ENCODE peak calls at places on chromosomes 4 and X, in six cellular contexts. Y is GM23248, D is ovary, W is cardiac muscle cell, G is neural progenitor cell, O is WERI-Rb-1. B is an unnamed sample.

GRCh38 chr4:136831553-136831952 is 700.7 kb downstream of the PCDH18 start:
- DNase-seq in Y (no peak), D (no peak), W (no peak), G (no peak), O (peak; percentile 33), B (no peak)

GRCh38 chr4:158065176-158065575 is 107.6 kb downstream of the GASK1B start:
- DNase-seq in Y (no peak), D (no peak), W (no peak), G (no peak), O (no peak), B (no peak)

GRCh38 chr4:147581601-147582350 is 35.4 kb upstream of the TMEM184C start:
- DNase-seq in Y (peak; percentile 32), D (no peak), W (no peak), G (no peak), O (no peak), B (no peak)

GRCh38 chrX:23902419-23902818 is 5.3 kb downstream of the APOO start:
- DNase-seq in Y (peak; percentile 72), D (no peak), W (peak; percentile 67), G (peak; percentile 69), O (no peak), B (peak; percentile 40)

GRCh38 chr4:14446311-14446710 is 556.0 kb upstream of the CPEB2 start:
- DNase-seq in Y (no peak), D (no peak), W (no peak), G (no peak), O (no peak), B (peak; percentile 81)

GRCh38 chr4:62410371-62411003 is 1210.4 kb downstream of the ADGRL3 start:
- DNase-seq in Y (no peak), D (no peak), W (peak; percentile 66), G (no peak), O (no peak), B (no peak)

GRCh38 chrX:10101269-10101668 is 55.5 kb upstream of the CLCN4 start:
- DNase-seq in Y (no peak), D (no peak), W (no peak), G (no peak), O (no peak), B (no peak)

GRCh38 chr4:121726642-121727268 is 30.0 kb upstream of the ANXA5 start:
- DNase-seq in Y (peak; percentile 76), D (no peak), W (peak; percentile 57), G (peak; percentile 56), O (peak; percentile 12), B (no peak)

GRCh38 chrX:10203617-10204016 is 46.8 kb downstream of the CLCN4 start:
- DNase-seq in Y (no peak), D (no peak), W (no peak), G (no peak), O (no peak), B (no peak)

DNA sequence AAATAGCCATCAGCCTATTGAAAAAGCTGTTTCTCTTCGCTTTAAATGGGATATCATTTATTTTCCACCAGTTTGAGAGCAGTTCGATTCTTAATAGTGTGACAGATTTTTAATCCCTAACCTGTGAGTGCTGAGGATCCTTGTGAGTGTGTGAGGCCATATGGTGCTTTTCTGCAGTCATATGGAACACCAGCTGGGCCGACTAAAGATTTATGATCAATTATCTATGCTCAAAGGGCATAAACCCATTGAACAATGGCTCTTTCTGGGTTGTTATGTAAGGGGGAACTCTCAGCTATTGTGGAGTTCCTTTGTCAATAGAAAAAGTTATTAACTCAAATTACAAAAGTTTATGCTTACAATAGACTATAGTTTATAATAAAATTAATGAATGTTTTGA is 1003.6 kb downstream of the FAT4 start:
- DNase-seq in Y (no peak), D (no peak), W (no peak), G (no peak), O (peak; percentile 77), B (no peak)
- H3K27ac ChIP-seq in Y (no peak overlapping the region), D (no peak overlapping the region), W (no peak overlapping the region), G (no peak overlapping the region), O (peak overlapping the region; percentile 72), B (no peak overlapping the region)

GRCh38 chr4:153766758-153767157 is 6.9 kb upstream of the RNF175 start:
- DNase-seq in Y (no peak), D (no peak), W (no peak), G (no peak), O (no peak), B (no peak)

GRCh38 chr4:153765836-153766235 is 6.0 kb upstream of the RNF175 start:
- DNase-seq in Y (no peak), D (no peak), W (no peak), G (no peak), O (no peak), B (no peak)

GRCh38 chr4:153759407-153760226 is at the start of gene RNF175:
- DNase-seq in Y (peak; percentile 31), D (no peak), W (peak; percentile 56), G (peak; percentile 66), O (peak; percentile 61), B (no peak)

GRCh38 chr4:153763404-153763803 is 3.6 kb upstream of the RNF175 start:
- DNase-seq in Y (peak; percentile 7), D (no peak), W (no peak), G (peak; percentile 40), O (no peak), B (no peak)

DNA sequence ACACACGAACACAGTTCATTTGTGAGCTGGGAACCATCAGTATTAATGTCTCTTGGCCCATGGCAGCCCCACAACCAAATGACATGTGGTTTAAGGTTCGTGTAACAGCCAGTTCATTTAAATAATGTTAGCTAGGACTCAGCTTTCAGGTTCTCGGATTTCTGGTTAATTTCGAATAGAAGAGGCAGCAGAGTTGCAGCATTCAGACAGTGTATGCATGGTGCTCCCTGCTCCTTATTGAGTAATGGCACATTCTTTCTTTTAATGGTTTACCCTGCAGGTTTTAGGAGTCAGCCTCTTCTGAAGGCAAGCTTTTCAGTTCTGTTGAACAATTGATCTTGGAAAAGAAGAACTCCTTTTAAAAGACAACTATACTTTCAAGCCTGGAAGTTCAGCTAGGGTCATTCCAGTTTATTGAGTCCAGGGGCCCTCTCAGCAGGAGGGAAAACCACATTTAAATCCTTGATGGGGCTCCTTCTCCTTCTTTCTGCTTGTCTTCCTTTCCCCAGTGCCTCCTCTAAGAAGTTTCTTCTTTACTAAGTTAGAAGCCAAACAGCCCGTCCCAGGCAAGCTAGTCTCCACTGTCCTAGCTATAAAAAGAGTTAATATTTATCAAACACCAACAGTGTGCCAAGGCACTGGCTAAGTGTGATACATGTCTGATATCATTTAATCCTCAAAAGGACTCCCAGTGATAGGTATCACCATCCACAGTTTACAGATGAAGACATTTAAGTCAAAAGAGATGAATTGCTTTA is 5.0 kb upstream of the RNF175 start:
- DNase-seq in Y (no peak), D (no peak), W (no peak), G (peak; percentile 59), O (no peak), B (no peak)
- H3K4me3 ChIP-seq in Y (no peak overlapping the region), D (no peak overlapping the region), W (no peak overlapping the region), G (peak overlapping the region; percentile 15), O (no peak overlapping the region), B (no peak overlapping the region)

GRCh38 chr4:186693894-186694293 is 29.8 kb downstream of the FAT1 start:
- DNase-seq in Y (no peak), D (no peak), W (no peak), G (no peak), O (no peak), B (no peak)
- H3K27ac ChIP-seq in Y (peak overlapping the region; percentile 91), D (no peak overlapping the region), W (no peak overlapping the region), G (no peak overlapping the region), O (no peak overlapping the region), B (peak overlapping the region; percentile 3)

DNA sequence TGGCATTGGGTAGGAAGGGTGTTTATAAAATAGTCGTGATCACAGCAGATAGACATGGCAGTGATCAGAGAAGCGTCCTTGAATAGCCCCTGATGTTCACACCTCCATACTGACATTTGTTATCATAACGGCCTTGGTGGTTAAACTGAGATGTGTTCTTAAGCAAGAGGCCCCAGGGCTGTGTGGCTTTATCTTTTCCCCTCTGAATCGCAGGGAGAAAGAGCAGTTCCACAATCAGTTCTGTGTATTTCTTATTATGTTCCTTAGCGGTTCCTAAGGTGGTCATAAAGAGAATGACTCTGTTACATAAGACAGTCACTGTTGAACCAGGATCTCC is 52.8 kb upstream of the CBR4 start:
- DNase-seq in Y (peak; percentile 38), D (peak; percentile 42), W (no peak), G (no peak), O (no peak), B (no peak)
- H3K4me3 ChIP-seq in Y (peak overlapping the region; percentile 34), D (no peak overlapping the region), W (no peak overlapping the region), G (no peak overlapping the region), O (no peak overlapping the region), B (no peak overlapping the region)

GRCh38 chr4:10105421-10105820 is 11.2 kb downstream of the WDR1 start:
- DNase-seq in Y (peak; percentile 27), D (no peak), W (no peak), G (no peak), O (no peak), B (no peak)
- H3K27ac ChIP-seq in Y (peak overlapping the region; percentile 87), D (peak overlapping the region; percentile 71), W (peak overlapping the region; percentile 88), G (no peak overlapping the region), O (no peak overlapping the region), B (peak overlapping the region; percentile 27)

GRCh38 chrX:103586314-103586646 is 965 bp downstream of the TCEAL4 start:
- DNase-seq in Y (peak; percentile 37), D (peak; percentile 45), W (no peak), G (no peak), O (no peak), B (no peak)

GRCh38 chrX:103586659-103587058 is 1.3 kb downstream of the TCEAL4 start:
- DNase-seq in Y (no peak), D (no peak), W (no peak), G (no peak), O (no peak), B (no peak)

GRCh38 chrX:103585421-103586313 is at the start of gene TCEAL4:
- DNase-seq in Y (peak; percentile 64), D (peak; percentile 75), W (peak; percentile 63), G (peak; percentile 60), O (peak; percentile 47), B (no peak)

GRCh38 chrX:103584606-103585005 is 709 bp upstream of the TCEAL4 start:
- DNase-seq in Y (no peak), D (no peak), W (no peak), G (peak; percentile 12), O (no peak), B (no peak)
- H3K4me3 ChIP-seq in Y (peak overlapping the region; percentile 80), D (peak overlapping the region; percentile 56), W (no peak overlapping the region), G (peak overlapping the region; percentile 76), O (no peak overlapping the region), B (no peak overlapping the region)

GRCh38 chr4:151676301-151676700 is 84.5 kb downstream of the GATB start:
- DNase-seq in Y (peak; percentile 95), D (no peak), W (no peak), G (no peak), O (no peak), B (no peak)

GRCh38 chr4:151673913-151674520 is 86.8 kb downstream of the GATB start:
- DNase-seq in Y (no peak), D (peak; percentile 21), W (no peak), G (no peak), O (no peak), B (no peak)

GRCh38 chr4:151674804-151675290 is 86.0 kb downstream of the GATB start:
- DNase-seq in Y (peak; percentile 54), D (peak; percentile 71), W (peak; percentile 78), G (peak; percentile 73), O (peak; percentile 93), B (peak; percentile 26)

GRCh38 chr4:151677193-151677592 is 83.6 kb downstream of the GATB start:
- DNase-seq in Y (no peak), D (no peak), W (no peak), G (no peak), O (no peak), B (no peak)

GRCh38 chr4:151675366-151676060 is 85.3 kb downstream of the GATB start:
- DNase-seq in Y (peak; percentile 57), D (peak; percentile 23), W (peak; percentile 39), G (peak; percentile 51), O (peak; percentile 90), B (no peak)
- H3K27ac ChIP-seq in Y (peak overlapping the region; percentile 8), D (peak overlapping the region; percentile 36), W (peak overlapping the region; percentile 74), G (no peak overlapping the region), O (peak overlapping the region; percentile 88), B (peak overlapping the region; percentile 24)

B was measured in keratinocyte.